ENCODE peak calls at places on chromosomes 5 and 9, in ten cellular contexts. E is astrocyte of the spinal cord, N is fibroblast of villous mesenchyme, L is fibroblast of pulmonary artery, U is Peyer's patch, C is AG10803, O is spleen, P is PC-3, D is ovary, A is IMR-90. Q is an unnamed sample.

GRCh38 chr5:2686725-2687124 is 64.8 kb downstream of the IRX2 start:
- DNase-seq in C (no peak), P (no peak), A (no peak), L (no peak), N (no peak), D (no peak), U (no peak), E (no peak), O (no peak), Q (peak)

GRCh38 chr5:34530637-34531036 is 125.5 kb upstream of the RAI14 start:
- DNase-seq in O (no peak), D (no peak), A (peak), C (no peak), U (no peak), P (no peak), E (peak), L (peak), N (peak), Q (no peak)

GRCh38 chr5:111511174-111512025 is 935 bp downstream of the STARD4 start:
- DNase-seq in P (no peak), A (peak), N (peak), U (no peak), C (peak), L (peak), E (peak), D (no peak), O (no peak), Q (peak)

GRCh38 chr5:135204151-135204600 is 170.1 kb upstream of the PITX1 start:
- DNase-seq in C (no peak), A (peak), N (peak), O (no peak), L (no peak), D (no peak), P (peak), E (peak), U (no peak), Q (peak)

GRCh38 chr5:146111409-146111808 is 6.0 kb upstream of the PLAC8L1 start:
- DNase-seq in P (no peak), E (no peak), C (no peak), A (no peak), N (no peak), D (no peak), O (no peak), U (no peak), L (no peak), Q (no peak)

GRCh38 chr5:41843456-41844112 is 26.6 kb downstream of the OXCT1 start:
- DNase-seq in D (no peak), P (peak), U (no peak), N (peak), A (peak), E (peak), L (peak), O (no peak), C (peak), Q (peak)

GRCh38 chr5:140011297-140011802 is 31.7 kb downstream of the NRG2 start:
- DNase-seq in D (no peak), L (peak), C (no peak), U (no peak), O (no peak), A (peak), P (peak), N (no peak), E (no peak), Q (peak)

GRCh38 chr9:132135456-132135855 is 26.4 kb upstream of the NTNG2 start:
- DNase-seq in L (no peak), C (no peak), E (no peak), O (no peak), N (no peak), A (no peak), D (no peak), U (no peak), P (no peak), Q (no peak)

GRCh38 chr9:6930827-6931226 is 173.1 kb downstream of the KDM4C start:
- DNase-seq in C (peak), E (peak), D (no peak), L (peak), P (no peak), A (peak), N (peak), O (no peak), U (no peak), Q (peak)

GRCh38 chr5:1247811-1248210 is 22.6 kb downstream of the SLC6A18 start:
- DNase-seq in E (no peak), N (no peak), C (no peak), U (no peak), P (no peak), O (no peak), A (no peak), L (no peak), D (no peak), Q (no peak)

GRCh38 chr5:55303238-55303690 is 4.2 kb downstream of the DHX29 start:
- DNase-seq in A (peak), P (peak), U (no peak), N (peak), C (peak), O (no peak), D (no peak), E (peak), L (peak), Q (peak)

GRCh38 chr9:5957166-5957565 is 58.3 kb downstream of the RANBP6 start:
- DNase-seq in N (no peak), C (no peak), U (no peak), L (no peak), A (no peak), E (no peak), O (no peak), D (no peak), P (no peak), Q (no peak)

GRCh38 chr5:59917121-59917520 is 23.6 kb upstream of the PDE4D start:
- DNase-seq in N (peak), U (no peak), D (no peak), L (no peak), E (peak), O (no peak), P (no peak), A (no peak), C (no peak), Q (no peak)

GRCh38 chr9:28064241-28064640 is 491.0 kb upstream of the C9orf72 start:
- DNase-seq in C (no peak), P (no peak), N (no peak), O (no peak), D (no peak), U (no peak), A (no peak), L (no peak), E (no peak), Q (no peak)

GRCh38 chr5:170576602-170577584 is 73.1 kb downstream of the KCNIP1 start:
- DNase-seq in U (no peak), P (no peak), N (peak), C (peak), E (peak), D (no peak), A (no peak), L (no peak), O (no peak), Q (no peak)

GRCh38 chr9:87766697-87767096 is 40.8 kb downstream of the CTSL start:
- DNase-seq in P (peak), A (no peak), L (no peak), C (no peak), E (no peak), O (no peak), U (no peak), D (no peak), N (no peak), Q (no peak)

GRCh38 chr5:54115768-54116403 is 194.5 kb downstream of the ARL15 start:
- DNase-seq in L (no peak), D (no peak), E (no peak), U (no peak), P (no peak), O (no peak), C (peak), N (no peak), A (peak), Q (peak)

GRCh38 chr5:92927291-92927778 is 653.7 kb downstream of the NR2F1-AS1 start:
- DNase-seq in E (peak), C (no peak), A (no peak), N (no peak), O (no peak), D (no peak), L (no peak), P (peak), U (no peak), Q (peak)

GRCh38 chr5:78887384-78888118 is 97.6 kb downstream of the ARSB start:
- DNase-seq in A (peak), C (no peak), D (no peak), P (no peak), N (no peak), L (no peak), E (no peak), O (no peak), U (peak), Q (no peak)
- TF ChIP-seq CTCF in A (no peak), C (no peak), D (no peak), P (no peak), N (no peak), L (no peak), E (no peak), O (no peak), U (no peak), Q (no peak)

DNA sequence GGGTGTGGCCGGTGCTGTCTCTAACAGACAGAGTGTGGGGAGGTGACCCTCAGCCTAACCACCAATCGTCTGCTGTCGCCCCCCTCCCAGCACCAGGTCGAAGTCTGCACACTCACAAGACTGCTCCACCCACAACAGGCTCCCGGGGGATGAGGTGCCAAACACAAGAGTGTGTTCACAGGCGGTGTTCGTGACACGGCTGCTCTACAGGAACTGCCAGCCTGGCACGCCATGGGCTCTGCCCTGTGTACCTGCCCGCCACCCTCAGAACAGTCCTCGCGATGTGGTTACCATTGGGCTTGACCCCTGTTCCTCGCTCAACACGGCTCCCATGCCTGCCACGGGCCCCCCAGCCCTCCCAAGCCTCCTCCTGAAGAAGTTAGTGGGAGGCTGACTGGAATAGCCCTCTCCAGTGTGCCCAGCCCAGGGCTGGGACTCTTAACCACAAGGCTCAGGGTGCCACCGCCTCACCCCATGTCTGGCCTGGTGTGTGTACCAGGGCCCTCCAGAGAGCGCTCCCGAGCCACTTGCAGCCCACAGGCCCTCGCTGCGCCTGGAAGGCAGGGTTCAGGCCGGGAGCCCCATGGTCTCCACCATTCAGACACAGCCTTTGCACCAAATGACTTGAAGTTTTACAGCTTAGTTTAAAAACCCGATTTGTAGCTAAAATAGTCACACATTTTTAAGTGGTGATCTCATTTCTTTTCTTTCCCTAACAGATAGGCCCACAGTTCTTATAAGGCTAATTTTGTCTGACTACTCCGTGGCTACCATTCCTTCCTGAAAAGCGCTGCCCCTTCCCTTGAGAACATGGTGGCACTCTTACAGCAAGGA is 102.5 kb downstream of the CAMSAP1 start:
- DNase-seq in C (peak), U (no peak), E (peak), A (peak), L (no peak), O (no peak), P (no peak), N (no peak), D (no peak), Q (no peak)
- TF ChIP-seq CTCF in C (no peak), U (no peak), E (peak), A (no peak), L (no peak), O (no peak), P (no peak), N (peak), D (no peak), Q (no peak)

DNA sequence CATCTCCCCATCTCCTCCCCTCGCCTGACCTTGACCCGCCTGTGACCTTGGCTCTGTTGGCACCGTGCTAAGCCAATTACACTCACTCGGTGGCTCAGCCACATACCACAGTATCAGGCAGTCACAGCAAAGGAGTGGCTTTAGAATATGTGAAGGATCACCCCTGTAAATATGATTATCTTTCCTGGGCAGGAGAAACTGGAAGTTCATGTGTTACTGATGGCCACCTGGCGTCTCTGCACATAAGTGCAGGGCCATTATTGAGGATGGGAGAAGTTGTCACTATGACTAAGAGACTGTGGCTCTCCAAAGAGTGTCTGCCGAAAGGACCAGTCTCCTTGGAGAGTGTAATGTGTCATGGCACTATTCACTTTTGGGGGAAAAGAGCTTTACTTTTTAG is 116.9 kb upstream of the S1PR3 start:
- DNase-seq in P (peak), D (no peak), N (peak), E (peak), A (peak), L (peak), C (no peak), U (no peak), O (no peak), Q (no peak)
- TF ChIP-seq CTCF in P (no peak), D (no peak), N (peak), E (peak), A (no peak), L (peak), C (peak), U (no peak), O (no peak), Q (no peak)

GRCh38 chr9:82651474-82651873 is 411.5 kb downstream of the RASEF start:
- DNase-seq in A (no peak), C (no peak), E (no peak), O (peak), L (no peak), D (no peak), N (no peak), U (no peak), P (no peak), Q (no peak)
- TF ChIP-seq CTCF in A (no peak), C (no peak), E (no peak), O (no peak), L (no peak), D (no peak), N (no peak), U (no peak), P (no peak), Q (no peak)

DNA sequence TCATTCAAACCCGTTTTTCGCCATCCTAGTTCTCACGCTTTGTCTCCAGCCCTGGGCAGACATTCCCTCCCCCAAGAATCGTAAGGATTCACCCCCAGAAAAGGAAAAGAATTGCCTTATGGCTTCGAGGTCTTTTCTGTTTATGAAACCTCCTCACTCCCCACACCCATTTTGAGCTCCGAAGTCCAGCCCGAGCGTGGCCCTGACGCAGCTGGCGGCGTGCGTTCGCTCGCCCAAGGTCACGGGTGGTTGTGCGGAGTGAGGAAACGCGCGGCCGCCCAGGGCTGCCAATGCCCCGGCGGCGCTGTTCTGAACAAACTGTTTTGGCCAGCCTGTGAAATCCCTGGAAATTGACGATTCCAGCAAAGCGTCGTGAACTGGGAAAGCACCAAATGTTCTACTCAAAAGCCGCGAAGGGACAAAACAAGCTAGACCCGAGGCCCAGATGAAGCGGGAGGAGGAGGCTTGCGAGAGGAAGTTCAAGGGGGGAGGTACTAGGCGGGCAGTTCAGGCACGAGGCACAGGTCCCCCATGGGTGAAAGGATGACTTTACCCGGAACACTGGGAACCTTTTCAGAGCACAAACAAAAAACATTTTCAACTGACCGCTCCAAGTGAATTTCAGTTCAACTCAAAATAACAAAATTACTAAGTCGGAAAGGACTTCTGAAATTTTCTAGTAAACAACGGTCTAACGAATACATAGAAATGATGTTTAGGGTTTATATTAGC is 683 bp upstream of the ZFAND5 start:
- DNase-seq in O (peak), E (peak), C (peak), D (peak), U (peak), L (peak), P (peak), A (peak), N (peak), Q (peak)
- TF ChIP-seq CTCF in O (no peak), E (peak), C (peak), D (peak), U (no peak), L (peak), P (peak), A (peak), N (peak), Q (no peak)

GRCh38 chr5:77777281-77777892 is 1.2 kb upstream of the TBCA start:
- DNase-seq in N (no peak), D (no peak), O (no peak), C (no peak), E (no peak), U (no peak), L (no peak), P (peak), A (peak), Q (peak)

GRCh38 chr5:77776606-77777206 is 567 bp upstream of the TBCA start:
- DNase-seq in N (no peak), D (no peak), A (peak), L (no peak), C (no peak), O (no peak), P (peak), E (no peak), U (no peak), Q (no peak)

GRCh38 chr5:77777911-77778310 is 1.8 kb upstream of the TBCA start:
- DNase-seq in C (no peak), P (no peak), L (no peak), E (no peak), A (no peak), U (no peak), D (no peak), O (no peak), N (no peak), Q (no peak)

GRCh38 chr5:77774981-77775772 is 962 bp downstream of the TBCA start:
- DNase-seq in L (no peak), N (no peak), D (no peak), O (no peak), A (no peak), C (no peak), E (no peak), P (peak), U (no peak), Q (no peak)

DNA sequence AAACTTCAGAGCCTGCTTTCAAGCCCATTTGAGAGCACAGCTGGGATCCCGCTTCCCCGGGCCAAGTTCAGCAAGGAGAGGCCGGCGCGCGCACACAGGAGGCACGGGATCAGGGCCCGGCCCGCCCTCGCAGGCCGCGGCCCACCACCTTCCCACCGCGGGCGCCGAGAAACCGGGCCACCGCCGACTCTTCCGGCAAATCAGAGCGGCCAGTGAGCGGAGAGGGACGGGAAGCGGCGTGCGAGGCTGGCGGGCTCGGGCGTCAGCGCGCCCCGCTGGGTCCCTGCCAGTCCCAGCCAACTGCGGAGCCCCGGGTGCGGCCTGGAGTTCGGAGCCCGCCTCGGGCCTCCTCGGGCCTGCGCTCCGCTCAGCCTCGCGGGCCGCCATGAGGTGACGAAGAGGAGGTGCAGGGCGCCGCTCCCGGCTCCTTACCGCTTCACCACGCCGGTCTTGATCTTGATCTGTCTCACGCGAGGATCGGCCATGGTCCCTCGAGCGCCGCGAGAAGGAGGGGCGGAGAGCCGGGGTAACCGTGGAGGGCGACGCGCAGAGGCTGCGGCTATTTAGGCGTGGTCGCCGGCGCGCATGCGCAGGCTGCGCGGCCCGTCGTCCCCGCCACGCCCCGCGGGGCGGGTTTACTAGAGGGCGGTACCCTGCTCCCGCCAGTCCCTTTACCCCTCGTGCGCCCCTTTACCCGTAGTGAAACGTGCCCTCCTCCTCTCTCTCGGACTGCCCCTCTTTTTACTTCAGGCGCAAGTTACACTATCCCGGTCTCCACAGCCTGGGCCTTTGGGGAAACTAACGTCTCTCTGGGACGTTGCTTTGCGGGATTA is at the start of gene TBCA:
- DNase-seq in U (peak), O (peak), P (peak), L (peak), A (peak), N (peak), D (peak), C (peak), E (peak), Q (peak)
- TF ChIP-seq CTCF in U (peak), O (no peak), P (no peak), L (no peak), A (peak), N (peak), D (peak), C (no peak), E (no peak), Q (peak)

GRCh38 chr5:137891849-137892248 is 2.6 kb downstream of the PKD2L2 start:
- DNase-seq in A (no peak), L (no peak), N (no peak), E (no peak), D (no peak), O (no peak), C (no peak), P (no peak), U (no peak), Q (no peak)
- TF ChIP-seq CTCF in A (no peak), L (peak), N (no peak), E (no peak), D (no peak), O (no peak), C (no peak), P (no peak), U (no peak), Q (peak)

DNA sequence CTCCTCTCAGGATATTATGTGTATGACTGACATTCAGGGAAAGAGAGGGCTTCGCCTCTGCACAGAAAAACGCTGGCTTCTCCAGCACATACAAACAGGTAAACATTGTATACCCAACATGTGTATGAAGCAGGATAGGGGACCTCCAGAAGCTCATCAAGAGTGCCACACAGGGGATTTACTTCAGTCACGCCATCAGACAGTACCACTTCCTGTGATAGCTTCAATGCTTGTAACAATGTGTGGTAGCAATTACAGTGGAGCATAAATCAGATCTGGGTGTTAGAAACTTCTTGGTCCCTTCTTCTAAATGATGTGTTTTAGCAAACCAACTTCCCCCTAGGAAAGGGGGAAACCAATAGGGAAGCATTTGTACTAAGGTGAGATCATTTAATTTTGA is 160.8 kb downstream of the TSSK1B start:
- DNase-seq in U (no peak), O (no peak), D (no peak), C (no peak), P (no peak), N (no peak), A (no peak), L (no peak), E (no peak), Q (no peak)
- TF ChIP-seq CTCF in U (no peak), O (no peak), D (no peak), C (no peak), P (no peak), N (no peak), A (no peak), L (no peak), E (no peak), Q (no peak)

Q was measured in MCF 10A.